ENCODE peak calls at places on chromosomes 6 and 20, in four cellular contexts. Q is iPS-NIHi11, I is pulmonary artery endothelial cell, X is NCI-H1105 treated with DMSO at 0.1 percent for 48 hours. L is an unnamed sample.

GRCh38 chr6:56516003-56516402 is 126.7 kb downstream of the DST start:
- DNase-seq in Q (no peak), I (no peak), X (no peak), L (no peak)

GRCh38 chr20:22394583-22394982 is 189.8 kb downstream of the FOXA2 start:
- DNase-seq in Q (no peak), I (no peak), X (no peak), L (no peak)

GRCh38 chr6:150271172-150271500 is 97.7 kb upstream of the IYD start:
- DNase-seq in Q (no peak), I (no peak), X (no peak), L (no peak)

GRCh38 chr6:127914240-127914639 is 13.4 kb upstream of the THEMIS start:
- DNase-seq in Q (no peak), I (no peak), X (no peak), L (no peak)

GRCh38 chr20:25623225-25623735 is 534 bp downstream of the NANP start:
- DNase-seq in Q (peak), I (no peak), X (no peak), L (peak)

GRCh38 chr6:151389640-151390275 is 1.6 kb downstream of the ZBTB2 start:
- DNase-seq in Q (peak), I (no peak), X (peak), L (peak)

GRCh38 chr6:30322527-30323501 is 3.9 kb upstream of the TRIM39 start:
- DNase-seq in Q (no peak), I (no peak), X (no peak), L (no peak)

GRCh38 chr6:137709424-137710281 is 157.4 kb upstream of the TNFAIP3 start:
- DNase-seq in Q (no peak), I (no peak), X (no peak), L (no peak)

GRCh38 chr20:59994697-59995122 is 36.5 kb downstream of the CDH26 start:
- DNase-seq in Q (peak), I (no peak), X (no peak), L (no peak)

GRCh38 chr6:32666420-32667300 is at the start of gene HLA-DQB1:
- DNase-seq in Q (peak), I (no peak), X (no peak), L (peak)

GRCh38 chr20:37789408-37789807 is 95.6 kb downstream of the CTNNBL1 start:
- DNase-seq in Q (no peak), I (no peak), X (no peak), L (no peak)

GRCh38 chr20:23546435-23547144 is 21.7 kb downstream of the CST9L start:
- DNase-seq in Q (no peak), I (no peak), X (no peak), L (no peak)

GRCh38 chr6:121157913-121158312 is 176.4 kb downstream of the TBC1D32 start:
- DNase-seq in Q (no peak), I (no peak), X (no peak), L (no peak)

GRCh38 chr6:154367333-154367732 is 10.7 kb upstream of the IPCEF1 start:
- DNase-seq in Q (no peak), I (no peak), X (no peak), L (no peak)

GRCh38 chr6:6319947-6320811 is at the start of gene F13A1:
- DNase-seq in Q (peak), I (no peak), X (peak), L (no peak)

GRCh38 chr6:22877946-22878705 is 308.8 kb downstream of the HDGFL1 start:
- DNase-seq in Q (peak), I (no peak), X (no peak), L (no peak)

GRCh38 chr6:138161118-138161433 is 663 bp upstream of the ARFGEF3 start:
- DNase-seq in Q (no peak), I (no peak), X (no peak), L (no peak)

GRCh38 chr6:9540126-9540525 is 874.7 kb downstream of the TFAP2A start:
- DNase-seq in Q (no peak), I (peak), X (no peak), L (no peak)

GRCh38 chr6:168154263-168154917 is 75.4 kb upstream of the FRMD1 start:
- DNase-seq in Q (no peak), I (no peak), X (no peak), L (no peak)

GRCh38 chr6:158002951-158003853 is 21.5 kb downstream of the SYNJ2 start:
- DNase-seq in Q (no peak), I (peak), X (no peak), L (no peak)

GRCh38 chr6:148068391-148068790 is 274.2 kb upstream of the SASH1 start:
- DNase-seq in Q (no peak), I (no peak), X (no peak), L (no peak)

GRCh38 chr6:70669133-70669532 is 1.4 kb downstream of the SMAP1 start:
- DNase-seq in Q (no peak), I (no peak), X (no peak), L (no peak)

GRCh38 chr6:42978487-42978792 is 541 bp downstream of the PEX6 start:
- DNase-seq in Q (peak), I (no peak), X (no peak), L (no peak)

GRCh38 chr20:51183443-51183842 is 160.5 kb upstream of the KCNG1 start:
- DNase-seq in Q (no peak), I (no peak), X (no peak), L (no peak)

GRCh38 chr6:13235339-13235738 is 93.0 kb downstream of the TBC1D7 start:
- DNase-seq in Q (no peak), I (no peak), X (no peak), L (no peak)

GRCh38 chr6:51139841-51140462 is 321.3 kb downstream of the TFAP2B start:
- DNase-seq in Q (no peak), I (no peak), X (no peak), L (no peak)

GRCh38 chr6:137492771-137493217 is 1.4 kb downstream of the OLIG3 start:
- DNase-seq in Q (no peak), I (no peak), X (no peak), L (no peak)

GRCh38 chr6:132399376-132400074 is 1.8 kb downstream of the MOXD1 start:
- DNase-seq in Q (no peak), I (no peak), X (no peak), L (no peak)

GRCh38 chr6:73248192-73248898 is 14.7 kb downstream of the KHDC1 start:
- DNase-seq in Q (no peak), I (no peak), X (peak), L (no peak)

GRCh38 chr6:79170915-79171314 is 63.6 kb downstream of the HMGN3 start:
- DNase-seq in Q (peak), I (peak), X (peak), L (no peak)

L was measured in D341Med.